ENCODE peak calls at places on chromosomes 16 and 17, in ten cellular contexts. One of them, this sample, is unnamed. For H3K36me3, the result is how much of the 10 kb centered on the place peaks cover.

GRCh38 chr16:10828851-10829331 is 10.3 kb upstream of the TVP23A start:
- DNase-seq in ovary: peak
- DNase-seq in transverse colon: peak
- DNase-seq in HCT116: no peak
- DNase-seq in right lobe of liver: peak
- DNase-seq in suprapubic skin: peak
- DNase-seq in sigmoid colon: peak
- DNase-seq in adrenal gland: peak
- DNase-seq in breast epithelium: peak
- DNase-seq in upper lobe of left lung: peak
- DNase-seq in this sample: peak

GRCh38 chr17:48608921-48609505 is 1.8 kb downstream of the HOXB7 start:
- DNase-seq in sigmoid colon: no peak
- DNase-seq in breast epithelium: no peak
- DNase-seq in right lobe of liver: no peak
- DNase-seq in suprapubic skin: no peak
- DNase-seq in ovary: no peak
- DNase-seq in HCT116: no peak
- DNase-seq in upper lobe of left lung: no peak
- DNase-seq in adrenal gland: no peak
- DNase-seq in transverse colon: no peak
- DNase-seq in this sample: no peak

GRCh38 chr16:70768205-70768580 is 32.8 kb downstream of the VAC14 start:
- DNase-seq in transverse colon: no peak
- DNase-seq in breast epithelium: no peak
- DNase-seq in adrenal gland: no peak
- DNase-seq in upper lobe of left lung: no peak
- DNase-seq in ovary: no peak
- DNase-seq in suprapubic skin: no peak
- DNase-seq in sigmoid colon: no peak
- DNase-seq in HCT116: no peak
- DNase-seq in right lobe of liver: no peak
- DNase-seq in this sample: no peak

GRCh38 chr17:27893834-27894503 is 804 bp upstream of the LYRM9 start:
- DNase-seq in HCT116: no peak
- DNase-seq in sigmoid colon: no peak
- DNase-seq in right lobe of liver: no peak
- DNase-seq in upper lobe of left lung: no peak
- DNase-seq in adrenal gland: peak
- DNase-seq in transverse colon: no peak
- DNase-seq in ovary: no peak
- DNase-seq in suprapubic skin: no peak
- DNase-seq in breast epithelium: no peak
- DNase-seq in this sample: no peak

GRCh38 chr17:29687601-29688000 is 64.9 kb upstream of the CORO6 start:
- DNase-seq in transverse colon: no peak
- DNase-seq in breast epithelium: no peak
- DNase-seq in adrenal gland: no peak
- DNase-seq in right lobe of liver: no peak
- DNase-seq in suprapubic skin: no peak
- DNase-seq in sigmoid colon: no peak
- DNase-seq in ovary: no peak
- DNase-seq in upper lobe of left lung: no peak
- DNase-seq in HCT116: no peak
- DNase-seq in this sample: no peak

GRCh38 chr17:77356109-77356689 is 215.4 kb downstream of the SEC14L1 start:
- DNase-seq in ovary: peak
- DNase-seq in sigmoid colon: peak
- DNase-seq in HCT116: peak
- DNase-seq in right lobe of liver: no peak
- DNase-seq in suprapubic skin: peak
- DNase-seq in transverse colon: no peak
- DNase-seq in upper lobe of left lung: peak
- DNase-seq in breast epithelium: no peak
- DNase-seq in adrenal gland: peak
- DNase-seq in this sample: peak

GRCh38 chr17:8056232-8056975 is 17.5 kb downstream of the ALOX15B start:
- DNase-seq in breast epithelium: no peak
- DNase-seq in sigmoid colon: peak
- DNase-seq in upper lobe of left lung: peak
- DNase-seq in adrenal gland: peak
- DNase-seq in transverse colon: peak
- DNase-seq in suprapubic skin: peak
- DNase-seq in ovary: no peak
- DNase-seq in HCT116: no peak
- DNase-seq in right lobe of liver: no peak
- DNase-seq in this sample: no peak

GRCh38 chr16:57863434-57864160 is 61.3 kb upstream of the KIFC3 start:
- DNase-seq in transverse colon: peak
- DNase-seq in right lobe of liver: peak
- DNase-seq in HCT116: peak
- DNase-seq in breast epithelium: peak
- DNase-seq in adrenal gland: peak
- DNase-seq in ovary: peak
- DNase-seq in suprapubic skin: peak
- DNase-seq in upper lobe of left lung: peak
- DNase-seq in sigmoid colon: peak
- DNase-seq in this sample: no peak

GRCh38 chr17:64488301-64488700 is 8.6 kb downstream of the POLG2 start:
- DNase-seq in adrenal gland: no peak
- DNase-seq in upper lobe of left lung: no peak
- DNase-seq in breast epithelium: no peak
- DNase-seq in transverse colon: no peak
- DNase-seq in right lobe of liver: no peak
- DNase-seq in HCT116: no peak
- DNase-seq in suprapubic skin: no peak
- DNase-seq in sigmoid colon: no peak
- DNase-seq in ovary: no peak
- DNase-seq in this sample: no peak

GRCh38 chr16:31705371-31705770 is 168.2 kb upstream of the ZNF267 start:
- DNase-seq in upper lobe of left lung: no peak
- DNase-seq in breast epithelium: no peak
- DNase-seq in transverse colon: no peak
- DNase-seq in HCT116: no peak
- DNase-seq in right lobe of liver: no peak
- DNase-seq in sigmoid colon: no peak
- DNase-seq in suprapubic skin: no peak
- DNase-seq in adrenal gland: no peak
- DNase-seq in ovary: no peak
- DNase-seq in this sample: no peak
- H3K36me3 ChIP-seq in upper lobe of left lung: under half
- H3K36me3 ChIP-seq in breast epithelium: under half
- H3K36me3 ChIP-seq in transverse colon: under half
- H3K36me3 ChIP-seq in HCT116: under half
- H3K36me3 ChIP-seq in right lobe of liver: under half
- H3K36me3 ChIP-seq in sigmoid colon: under half
- H3K36me3 ChIP-seq in suprapubic skin: half or more
- H3K36me3 ChIP-seq in adrenal gland: under half
- H3K36me3 ChIP-seq in ovary: under half
- H3K36me3 ChIP-seq in this sample: under half

GRCh38 chr17:31273511-31273910 is 23.5 kb downstream of the OMG start:
- DNase-seq in transverse colon: no peak
- DNase-seq in suprapubic skin: no peak
- DNase-seq in HCT116: no peak
- DNase-seq in ovary: no peak
- DNase-seq in sigmoid colon: no peak
- DNase-seq in right lobe of liver: no peak
- DNase-seq in upper lobe of left lung: no peak
- DNase-seq in breast epithelium: no peak
- DNase-seq in adrenal gland: no peak
- DNase-seq in this sample: no peak
- H3K27ac ChIP-seq in transverse colon: no peak
- H3K27ac ChIP-seq in suprapubic skin: no peak
- H3K27ac ChIP-seq in HCT116: no peak
- H3K27ac ChIP-seq in ovary: no peak
- H3K27ac ChIP-seq in sigmoid colon: no peak
- H3K27ac ChIP-seq in right lobe of liver: no peak
- H3K27ac ChIP-seq in upper lobe of left lung: peak
- H3K27ac ChIP-seq in breast epithelium: no peak
- H3K27ac ChIP-seq in adrenal gland: no peak
- H3K27ac ChIP-seq in this sample: no peak

GRCh38 chr17:82097919-82098168 is 192 bp downstream of the FASN start:
- DNase-seq in transverse colon: no peak
- DNase-seq in breast epithelium: no peak
- DNase-seq in adrenal gland: no peak
- DNase-seq in HCT116: no peak
- DNase-seq in ovary: no peak
- DNase-seq in sigmoid colon: no peak
- DNase-seq in right lobe of liver: no peak
- DNase-seq in upper lobe of left lung: no peak
- DNase-seq in suprapubic skin: no peak
- DNase-seq in this sample: no peak

GRCh38 chr17:82098169-82098938 is at the start of gene FASN:
- DNase-seq in ovary: peak
- DNase-seq in upper lobe of left lung: peak
- DNase-seq in transverse colon: peak
- DNase-seq in HCT116: peak
- DNase-seq in adrenal gland: peak
- DNase-seq in suprapubic skin: peak
- DNase-seq in sigmoid colon: peak
- DNase-seq in right lobe of liver: peak
- DNase-seq in breast epithelium: peak
- DNase-seq in this sample: peak

GRCh38 chr17:82096709-82097186 is 1.3 kb downstream of the FASN start:
- DNase-seq in right lobe of liver: no peak
- DNase-seq in sigmoid colon: no peak
- DNase-seq in transverse colon: no peak
- DNase-seq in breast epithelium: no peak
- DNase-seq in HCT116: no peak
- DNase-seq in ovary: peak
- DNase-seq in adrenal gland: no peak
- DNase-seq in suprapubic skin: no peak
- DNase-seq in upper lobe of left lung: no peak
- DNase-seq in this sample: no peak

GRCh38 chr17:82095777-82096708 is 2.0 kb downstream of the FASN start:
- DNase-seq in suprapubic skin: no peak
- DNase-seq in transverse colon: no peak
- DNase-seq in ovary: peak
- DNase-seq in right lobe of liver: peak
- DNase-seq in adrenal gland: no peak
- DNase-seq in breast epithelium: no peak
- DNase-seq in HCT116: no peak
- DNase-seq in upper lobe of left lung: no peak
- DNase-seq in sigmoid colon: no peak
- DNase-seq in this sample: no peak

GRCh38 chr17:82097187-82097918 is 683 bp downstream of the FASN start:
- DNase-seq in breast epithelium: no peak
- DNase-seq in ovary: peak
- DNase-seq in suprapubic skin: no peak
- DNase-seq in upper lobe of left lung: no peak
- DNase-seq in HCT116: no peak
- DNase-seq in right lobe of liver: peak
- DNase-seq in adrenal gland: no peak
- DNase-seq in transverse colon: peak
- DNase-seq in sigmoid colon: no peak
- DNase-seq in this sample: no peak
- TF ChIP-seq POLR2A in breast epithelium: no peak
- TF ChIP-seq POLR2A in ovary: no peak
- TF ChIP-seq POLR2A in suprapubic skin: no peak
- TF ChIP-seq POLR2A in upper lobe of left lung: no peak
- TF ChIP-seq POLR2A in HCT116: no peak
- TF ChIP-seq POLR2A in right lobe of liver: no peak
- TF ChIP-seq POLR2A in adrenal gland: peak
- TF ChIP-seq POLR2A in transverse colon: peak
- TF ChIP-seq POLR2A in sigmoid colon: no peak
- TF ChIP-seq POLR2A in this sample: no peak

GRCh38 chr16:67144943-67145342 is 5.9 kb downstream of the B3GNT9 start:
- DNase-seq in transverse colon: no peak
- DNase-seq in suprapubic skin: no peak
- DNase-seq in upper lobe of left lung: no peak
- DNase-seq in adrenal gland: no peak
- DNase-seq in HCT116: no peak
- DNase-seq in breast epithelium: no peak
- DNase-seq in sigmoid colon: no peak
- DNase-seq in ovary: no peak
- DNase-seq in right lobe of liver: peak
- DNase-seq in this sample: no peak

GRCh38 chr16:67141391-67141790 is 9.4 kb downstream of the B3GNT9 start:
- DNase-seq in ovary: no peak
- DNase-seq in adrenal gland: no peak
- DNase-seq in upper lobe of left lung: no peak
- DNase-seq in right lobe of liver: no peak
- DNase-seq in suprapubic skin: no peak
- DNase-seq in HCT116: no peak
- DNase-seq in transverse colon: no peak
- DNase-seq in sigmoid colon: no peak
- DNase-seq in breast epithelium: no peak
- DNase-seq in this sample: no peak

GRCh38 chr16:67145746-67146145 is 5.1 kb downstream of the B3GNT9 start:
- DNase-seq in HCT116: no peak
- DNase-seq in upper lobe of left lung: no peak
- DNase-seq in sigmoid colon: no peak
- DNase-seq in right lobe of liver: no peak
- DNase-seq in transverse colon: no peak
- DNase-seq in breast epithelium: no peak
- DNase-seq in ovary: no peak
- DNase-seq in adrenal gland: no peak
- DNase-seq in suprapubic skin: no peak
- DNase-seq in this sample: no peak

GRCh38 chr16:67146523-67147357 is 4.1 kb downstream of the B3GNT9 start:
- DNase-seq in upper lobe of left lung: no peak
- DNase-seq in adrenal gland: no peak
- DNase-seq in right lobe of liver: peak
- DNase-seq in HCT116: no peak
- DNase-seq in sigmoid colon: no peak
- DNase-seq in suprapubic skin: no peak
- DNase-seq in ovary: no peak
- DNase-seq in transverse colon: no peak
- DNase-seq in breast epithelium: no peak
- DNase-seq in this sample: no peak

DNA sequence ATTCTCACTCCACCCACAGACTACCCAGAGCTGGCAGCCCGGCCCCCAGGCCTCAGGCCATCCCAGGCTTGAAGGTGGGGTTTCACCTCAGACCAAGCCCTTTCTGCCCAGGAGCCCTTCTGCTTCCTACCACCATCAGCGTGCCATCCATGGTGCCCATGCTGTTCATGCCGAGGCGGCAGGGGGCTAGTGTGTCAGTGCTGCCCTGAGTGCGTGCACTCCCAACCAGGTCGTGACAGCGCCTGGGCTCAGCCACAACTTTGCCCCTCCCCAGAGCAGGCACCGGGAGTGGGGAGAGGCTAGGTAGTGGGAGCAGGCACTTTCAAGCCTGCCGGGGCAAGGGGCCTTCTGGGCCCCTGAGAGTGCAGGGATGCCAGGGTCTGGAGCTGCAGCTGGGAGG is 8.5 kb downstream of the B3GNT9 start:
- DNase-seq in sigmoid colon: no peak
- DNase-seq in transverse colon: no peak
- DNase-seq in right lobe of liver: peak
- DNase-seq in HCT116: no peak
- DNase-seq in breast epithelium: no peak
- DNase-seq in upper lobe of left lung: no peak
- DNase-seq in suprapubic skin: no peak
- DNase-seq in ovary: no peak
- DNase-seq in adrenal gland: no peak
- DNase-seq in this sample: no peak
- H3K36me3 ChIP-seq in sigmoid colon: half or more
- H3K36me3 ChIP-seq in transverse colon: under half
- H3K36me3 ChIP-seq in right lobe of liver: half or more
- H3K36me3 ChIP-seq in HCT116: under half
- H3K36me3 ChIP-seq in breast epithelium: under half
- H3K36me3 ChIP-seq in upper lobe of left lung: under half
- H3K36me3 ChIP-seq in suprapubic skin: half or more
- H3K36me3 ChIP-seq in ovary: under half
- H3K36me3 ChIP-seq in adrenal gland: half or more
- H3K36me3 ChIP-seq in this sample: half or more

This sample was measured in esophagus muscularis mucosa.